ENCODE peak calls at places on chromosome 17, in four cellular contexts. X is IMR-90, K is H1, M is H9. Z is an unnamed sample.

GRCh38 chr17:49218941-49219913 is 8.7 kb downstream of the ABI3 start:
- DNase-seq in X (no peak), K (no peak), M (peak; percentile 73), Z (no peak)

GRCh38 chr17:62723842-62724241 is 84.3 kb downstream of the MARCHF10 start:
- DNase-seq in X (peak; percentile 29), M (peak; percentile 57), K (no peak), Z (no peak)

GRCh38 chr17:81807210-81807719 is 3.3 kb downstream of the GCGR start:
- DNase-seq in K (no peak), X (no peak), M (no peak), Z (no peak)

GRCh38 chr17:51516924-51517323 is 256.6 kb downstream of the UTP18 start:
- DNase-seq in K (no peak), X (no peak), M (no peak), Z (no peak)

GRCh38 chr17:51045616-51046526 is 74.8 kb downstream of the SPAG9 start:
- DNase-seq in M (no peak), X (no peak), K (no peak), Z (peak; percentile 54)

GRCh38 chr17:7997186-7997585 is 5.2 kb upstream of the GUCY2D start:
- DNase-seq in K (no peak), X (peak; percentile 36), M (peak; percentile 82), Z (no peak)

GRCh38 chr17:77846531-77847085 is 111.9 kb upstream of the TNRC6C start:
- DNase-seq in X (no peak), M (no peak), K (no peak), Z (no peak)

GRCh38 chr17:72931635-72932034 is 160.9 kb downstream of the SLC39A11 start:
- DNase-seq in X (no peak), M (no peak), K (no peak), Z (no peak)

GRCh38 chr17:29836643-29837042 is 93.4 kb downstream of the SSH2 start:
- DNase-seq in X (peak; percentile 38), M (no peak), K (no peak), Z (no peak)

GRCh38 chr17:29579866-29580771 is 9.3 kb downstream of the GIT1 start:
- DNase-seq in K (no peak), M (peak; percentile 91), X (peak; percentile 75), Z (no peak)

GRCh38 chr17:63621684-63622570 is at the start of gene MAP3K3:
- DNase-seq in M (peak; percentile 100), K (peak; percentile 99), X (peak; percentile 100), Z (peak; percentile 100)

GRCh38 chr17:33484559-33484958 is 191.5 kb upstream of the ASIC2 start:
- DNase-seq in X (no peak), M (no peak), K (no peak), Z (no peak)

GRCh38 chr17:66964930-66965800 is 658 bp downstream of the CACNG4 start:
- DNase-seq in M (peak; percentile 90), K (no peak), X (no peak), Z (no peak)

GRCh38 chr17:27746881-27747280 is 53.4 kb downstream of the NOS2 start:
- DNase-seq in K (no peak), X (no peak), M (peak; percentile 14), Z (no peak)

GRCh38 chr17:61986898-61987297 is 59.1 kb upstream of the INTS2 start:
- DNase-seq in X (no peak), M (no peak), K (no peak), Z (no peak)

GRCh38 chr17:30321314-30321713 is 12.5 kb downstream of the TMIGD1 start:
- DNase-seq in X (no peak), M (no peak), K (no peak), Z (no peak)

GRCh38 chr17:78477913-78478756 is 99.1 kb downstream of the DNAH17 start:
- DNase-seq in M (no peak), X (no peak), K (no peak), Z (no peak)

GRCh38 chr17:69853533-69854262 is 221.3 kb upstream of the KCNJ16 start:
- DNase-seq in M (no peak), K (no peak), X (no peak), Z (no peak)

GRCh38 chr17:22692066-22692800 is 999.9 kb downstream of the KCNJ18 start:
- DNase-seq in K (no peak), M (no peak), X (no peak), Z (no peak)

GRCh38 chr17:64984776-64985521 is 65.7 kb upstream of the LRRC37A3 start:
- DNase-seq in M (no peak), X (peak; percentile 23), K (no peak), Z (no peak)

GRCh38 chr17:1561420-1562177 is 993 bp downstream of the PITPNA start:
- DNase-seq in M (no peak), X (no peak), K (no peak), Z (no peak)

GRCh38 chr17:44559288-44560249 is 2.3 kb downstream of the FZD2 start:
- DNase-seq in M (no peak), X (no peak), K (no peak), Z (no peak)

GRCh38 chr17:81086789-81087551 is 52.0 kb downstream of the BAIAP2 start:
- DNase-seq in K (no peak), X (no peak), M (no peak), Z (no peak)

GRCh38 chr17:18314731-18315497 is at the start of the genes SMCR8 and TOP3A:
- DNase-seq in K (peak; percentile 85), M (peak; percentile 99), X (peak; percentile 98), Z (peak; percentile 90)
- H2AK5ac ChIP-seq in K (peak within 1 kb of the TSS; percentile 5), M (no peak within 1 kb of the TSS), X (peak within 1 kb of the TSS; percentile 80), Z (peak within 1 kb of the TSS; percentile 32)

DNA sequence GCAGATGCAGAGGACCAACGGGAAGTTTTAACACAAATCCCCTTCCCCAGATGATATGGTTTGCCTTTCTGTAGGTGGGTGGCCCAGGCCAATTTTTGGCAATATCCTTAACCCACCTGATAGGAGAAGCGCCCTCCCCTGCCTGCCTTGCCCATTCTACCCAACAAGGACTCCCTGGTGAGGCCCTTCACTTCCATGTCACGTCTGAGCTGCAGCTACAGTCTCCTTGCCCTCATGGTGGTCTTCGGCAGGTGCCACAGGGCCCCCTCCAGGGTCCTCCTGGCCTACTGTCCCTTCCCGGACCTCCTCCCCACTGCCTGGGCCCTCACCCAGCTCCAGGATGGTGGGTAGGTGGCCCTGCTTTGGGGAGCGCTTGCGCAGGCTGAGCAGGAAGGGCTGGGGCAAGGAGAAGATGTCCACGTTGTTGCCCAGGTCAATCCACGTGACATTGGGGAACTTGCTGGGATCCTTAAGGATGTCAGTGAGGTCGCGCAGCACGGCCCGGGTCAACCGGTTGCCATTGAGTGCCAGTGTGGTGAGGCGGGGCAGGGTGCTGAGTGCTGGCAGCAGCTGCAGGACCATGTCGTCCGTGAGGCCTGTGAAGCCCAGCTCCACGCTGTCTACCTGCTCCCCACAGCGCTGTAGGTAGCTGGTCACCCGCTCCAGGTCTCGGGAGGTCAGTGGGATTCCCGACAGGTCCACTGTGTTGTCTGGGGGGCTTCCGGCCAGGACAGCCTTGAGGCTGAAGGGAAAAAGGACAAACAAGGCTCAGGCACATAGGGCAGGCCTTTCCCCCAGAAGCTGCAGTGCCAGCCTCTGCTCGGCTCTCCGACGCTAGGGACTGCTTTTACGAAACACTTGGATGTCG is 28.3 kb downstream of the TRPV2 start:
- DNase-seq in K (no peak), M (peak; percentile 76), X (no peak), Z (no peak)
- H4K91ac ChIP-seq in K (no peak overlapping the region), M (no peak overlapping the region), X (no peak overlapping the region), Z (no peak overlapping the region)

GRCh38 chr17:39709319-39709997 is 9.6 kb downstream of the ERBB2 start:
- DNase-seq in X (no peak), K (no peak), M (no peak), Z (no peak)
- H3K79me1 ChIP-seq in X (peaks cover 32% of the 10 kb centered on the region), K (peaks cover 17% of the 10 kb centered on the region), M (no peaks in the 10 kb centered on the region), Z (peaks cover 17% of the 10 kb centered on the region)

GRCh38 chr17:16923904-16924700 is 47.8 kb downstream of the TNFRSF13B start:
- DNase-seq in K (no peak), X (no peak), M (peak; percentile 29), Z (no peak)
- H2AK5ac ChIP-seq in K (no peak overlapping the region), X (no peak overlapping the region), M (no peak overlapping the region), Z (peak overlapping the region; percentile 81)

GRCh38 chr17:68184141-68184571 is 63.7 kb upstream of the AMZ2 start:
- DNase-seq in X (no peak), K (no peak), M (peak; percentile 55), Z (no peak)
- H4K91ac ChIP-seq in X (no peak overlapping the region), K (no peak overlapping the region), M (no peak overlapping the region), Z (no peak overlapping the region)

DNA sequence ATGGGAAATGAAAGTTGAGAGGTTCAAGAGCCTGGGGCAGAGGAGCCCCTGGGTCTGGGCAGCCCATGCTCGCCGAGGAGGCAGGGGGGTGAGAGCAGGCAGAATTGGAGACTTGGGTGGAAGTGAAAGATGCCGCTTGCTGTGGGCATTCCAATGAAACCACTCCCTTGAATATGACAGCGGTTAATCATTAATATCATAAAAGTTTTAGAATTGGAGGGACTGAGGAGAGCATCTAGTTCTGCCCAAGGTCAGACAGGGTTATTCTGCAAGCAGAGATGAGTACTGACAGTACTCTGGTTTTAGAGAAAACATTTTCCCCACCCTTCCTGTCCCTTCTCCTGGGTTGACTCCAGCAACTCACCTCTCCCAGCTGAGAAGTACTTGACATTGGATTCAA is 180.2 kb downstream of the MSI2 start:
- DNase-seq in M (no peak), K (no peak), X (no peak), Z (no peak)
- H3K79me1 ChIP-seq in M (no peaks in the 10 kb centered on the region), K (peaks cover 8% of the 10 kb centered on the region), X (peaks cover 20% of the 10 kb centered on the region), Z (peaks cover 13% of the 10 kb centered on the region)

GRCh38 chr17:46833840-46834208 is 15.3 kb upstream of the WNT3 start:
- DNase-seq in X (no peak), K (no peak), M (no peak), Z (no peak)

GRCh38 chr17:46832945-46833839 is 14.7 kb upstream of the WNT3 start:
- DNase-seq in K (no peak), M (peak; percentile 43), X (peak; percentile 87), Z (no peak)

GRCh38 chr17:46834846-46835245 is 16.4 kb upstream of the WNT3 start:
- DNase-seq in X (no peak), M (no peak), K (no peak), Z (no peak)

GRCh38 chr17:46832306-46832895 is 13.9 kb upstream of the WNT3 start:
- DNase-seq in X (no peak), M (peak; percentile 45), K (no peak), Z (peak; percentile 71)

GRCh38 chr17:46831573-46832305 is 13.2 kb upstream of the WNT3 start:
- DNase-seq in K (no peak), X (no peak), M (peak; percentile 32), Z (no peak)
- H2AK5ac ChIP-seq in K (no peak overlapping the region), X (no peak overlapping the region), M (no peak overlapping the region), Z (peak overlapping the region; percentile 16)

DNA sequence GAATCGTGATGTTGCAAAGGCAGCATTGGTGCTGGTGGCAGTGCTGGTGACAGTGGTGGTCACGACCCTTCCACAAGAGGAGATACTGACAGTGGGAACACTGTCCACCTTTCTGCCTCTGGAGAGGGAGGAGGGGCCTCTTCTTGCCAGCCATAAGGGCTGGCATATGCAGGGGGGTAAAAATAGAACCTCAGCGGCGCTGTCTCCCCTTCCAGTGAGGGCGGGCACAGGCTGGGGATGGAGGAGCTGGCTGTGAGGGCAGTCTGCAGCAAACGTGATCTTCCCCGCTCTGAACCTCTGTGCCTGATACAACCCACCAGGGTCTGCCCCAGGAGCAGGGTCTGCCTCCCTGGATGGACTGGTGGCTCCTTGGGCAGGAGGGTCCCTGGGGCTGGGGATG is 3.4 kb downstream of the RAP1GAP2 start:
- DNase-seq in X (no peak), M (no peak), K (no peak), Z (no peak)
- H4K91ac ChIP-seq in X (no peak overlapping the region), M (no peak overlapping the region), K (peak overlapping the region; percentile 52), Z (no peak overlapping the region)

Z was measured in neuronal stem cell.